ENCODE peak calls at places on chromosome 17, in seven cellular contexts. D is HCT116, R is esophagus muscularis mucosa, T is HepG2, K is prostate gland, M is transverse colon, A is breast epithelium. F is an unnamed sample.

GRCh38 chr17:75773121-75773807 is 8.3 kb upstream of the GALK1 start:
- DNase-seq in A (peak), K (no peak), M (peak), R (no peak), D (no peak), T (no peak), F (peak)

GRCh38 chr17:5619088-5619740 is 34.9 kb upstream of the NLRP1 start:
- DNase-seq in K (no peak), D (no peak), A (no peak), T (no peak), R (no peak), M (no peak), F (no peak)

GRCh38 chr17:66304304-66305174 is 2.1 kb downstream of the PRKCA start:
- DNase-seq in K (no peak), D (no peak), A (no peak), M (peak), T (peak), R (no peak), F (peak)

GRCh38 chr17:79674506-79675412 is 56.0 kb upstream of the ENPP7 start:
- DNase-seq in K (no peak), T (no peak), D (no peak), R (no peak), M (no peak), A (peak), F (no peak)

GRCh38 chr17:6994666-6995246 is 1.1 kb upstream of the ALOX12 start:
- DNase-seq in A (no peak), R (no peak), M (no peak), K (no peak), T (no peak), D (no peak), F (no peak)

GRCh38 chr17:63702223-63702577 is 2.3 kb upstream of the LIMD2 start:
- DNase-seq in K (no peak), A (no peak), M (peak), D (no peak), T (no peak), R (no peak), F (no peak)

GRCh38 chr17:81727324-81728031 is 15.4 kb downstream of the SLC25A10 start:
- DNase-seq in T (peak), A (peak), K (peak), D (no peak), R (no peak), M (peak), F (no peak)

GRCh38 chr17:50153650-50154575 is 3.4 kb upstream of the PPP1R9B start:
- DNase-seq in R (no peak), A (no peak), K (peak), D (no peak), M (no peak), T (no peak), F (no peak)

GRCh38 chr17:48792033-48792798 is 24.8 kb downstream of the TTLL6 start:
- DNase-seq in A (no peak), M (no peak), K (no peak), T (no peak), R (no peak), D (no peak), F (no peak)

GRCh38 chr17:79272220-79272619 is 197.6 kb downstream of the ENGASE start:
- DNase-seq in R (no peak), A (no peak), M (no peak), K (no peak), T (no peak), D (no peak), F (peak)

GRCh38 chr17:41307647-41308046 is 1.5 kb downstream of the KRTAP16-1 start:
- DNase-seq in A (no peak), D (no peak), K (no peak), T (no peak), R (no peak), M (no peak), F (no peak)

GRCh38 chr17:79955167-79955549 is 80.5 kb downstream of the TBC1D16 start:
- DNase-seq in T (no peak), R (no peak), K (no peak), A (peak), D (no peak), M (no peak), F (peak)

GRCh38 chr17:68700391-68700790 is 99.2 kb upstream of the FAM20A start:
- DNase-seq in R (no peak), D (no peak), M (no peak), K (no peak), T (no peak), A (no peak), F (no peak)

GRCh38 chr17:32486091-32486700 is 597 bp upstream of the CDK5R1 start:
- DNase-seq in K (peak), M (peak), D (peak), A (no peak), R (no peak), T (peak), F (peak)

GRCh38 chr17:64974750-64975317 is 55.6 kb upstream of the LRRC37A3 start:
- DNase-seq in K (no peak), R (no peak), M (no peak), T (no peak), D (no peak), A (no peak), F (no peak)

GRCh38 chr17:58470356-58470755 is 17.9 kb downstream of the HSF5 start:
- DNase-seq in K (no peak), A (no peak), T (no peak), R (no peak), M (no peak), D (no peak), F (no peak)

GRCh38 chr17:73803867-73804539 is 159.8 kb upstream of the SDK2 start:
- DNase-seq in A (no peak), D (no peak), R (no peak), M (peak), K (no peak), T (no peak), F (no peak)

GRCh38 chr17:63998050-63998720 is at the start of gene PRR29:
- DNase-seq in D (no peak), M (peak), R (no peak), K (peak), T (peak), A (peak), F (peak)

GRCh38 chr17:79802736-79803420 is 6.0 kb upstream of the CBX8 start:
- DNase-seq in M (no peak), K (no peak), R (no peak), D (no peak), A (no peak), T (no peak), F (no peak)

GRCh38 chr17:77332034-77332971 is 191.5 kb downstream of the SEC14L1 start:
- DNase-seq in M (peak), T (no peak), A (peak), R (no peak), K (no peak), D (no peak), F (no peak)

GRCh38 chr17:807146-808002 is 25.2 kb downstream of the MRM3 start:
- DNase-seq in M (no peak), R (no peak), D (no peak), A (no peak), T (no peak), K (no peak), F (no peak)

GRCh38 chr17:21008516-21008915 is 34.3 kb downstream of the USP22 start:
- DNase-seq in T (no peak), R (no peak), A (no peak), K (no peak), M (no peak), D (no peak), F (no peak)

GRCh38 chr17:31731119-31731518 is 127.9 kb downstream of the COPRS start:
- DNase-seq in T (no peak), K (no peak), M (no peak), A (no peak), D (no peak), R (no peak), F (no peak)

GRCh38 chr17:8476741-8477140 is 41.1 kb downstream of the NDEL1 start:
- DNase-seq in M (no peak), R (no peak), D (no peak), T (no peak), A (no peak), K (no peak), F (no peak)
- TF ChIP-seq POLR2AphosphoS5 in M (no peak), R (no peak), D (no peak), T (no peak), A (no peak), K (no peak), F (no peak)

DNA sequence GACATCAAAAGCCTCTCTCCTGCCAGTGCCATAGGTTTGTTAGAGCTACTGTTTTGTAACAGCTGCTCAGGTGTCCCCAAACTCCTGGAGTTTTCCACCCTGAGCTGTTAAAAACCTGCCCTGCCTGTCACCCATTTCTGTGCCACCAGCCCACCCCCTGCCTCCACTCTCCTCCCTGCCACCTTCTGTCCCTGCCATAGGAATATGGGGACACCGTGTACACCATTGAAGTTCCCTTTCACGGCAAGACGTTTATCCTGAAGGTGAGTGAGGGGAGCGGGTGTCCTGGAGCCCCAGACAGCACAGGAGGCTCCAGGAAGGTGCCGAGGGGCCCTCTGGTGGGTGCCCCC is 5.2 kb upstream of the TCAP start:
- DNase-seq in A (no peak), K (no peak), D (no peak), T (no peak), M (no peak), R (no peak), F (no peak)
- H3K27ac ChIP-seq in A (peak), K (peak), D (no peak), T (no peak), M (peak), R (peak), F (no peak)

GRCh38 chr17:29914819-29915537 is 15.1 kb downstream of the SSH2 start:
- DNase-seq in D (no peak), K (no peak), A (no peak), T (no peak), R (no peak), M (no peak), F (no peak)
- TF ChIP-seq POLR2AphosphoS5 in D (no peak), K (no peak), A (no peak), T (no peak), R (no peak), M (no peak), F (no peak)

GRCh38 chr17:62648247-62648953 is 20.9 kb downstream of the MRC2 start:
- DNase-seq in T (no peak), M (no peak), R (no peak), A (no peak), D (no peak), K (no peak), F (no peak)

GRCh38 chr17:62643496-62643895 is 16.0 kb downstream of the MRC2 start:
- DNase-seq in R (no peak), K (no peak), D (no peak), T (no peak), A (no peak), M (no peak), F (no peak)

GRCh38 chr17:62641101-62641500 is 13.6 kb downstream of the MRC2 start:
- DNase-seq in T (no peak), M (no peak), K (no peak), A (no peak), R (no peak), D (no peak), F (no peak)

GRCh38 chr17:62648954-62649294 is 21.5 kb downstream of the MRC2 start:
- DNase-seq in M (no peak), D (no peak), R (no peak), T (no peak), A (no peak), K (no peak), F (no peak)

GRCh38 chr17:62644487-62645173 is 17.2 kb downstream of the MRC2 start:
- DNase-seq in A (no peak), T (peak), D (no peak), K (no peak), R (no peak), M (no peak), F (peak)
- H3K27ac ChIP-seq in A (no peak), T (no peak), D (no peak), K (no peak), R (no peak), M (no peak), F (peak)

DNA sequence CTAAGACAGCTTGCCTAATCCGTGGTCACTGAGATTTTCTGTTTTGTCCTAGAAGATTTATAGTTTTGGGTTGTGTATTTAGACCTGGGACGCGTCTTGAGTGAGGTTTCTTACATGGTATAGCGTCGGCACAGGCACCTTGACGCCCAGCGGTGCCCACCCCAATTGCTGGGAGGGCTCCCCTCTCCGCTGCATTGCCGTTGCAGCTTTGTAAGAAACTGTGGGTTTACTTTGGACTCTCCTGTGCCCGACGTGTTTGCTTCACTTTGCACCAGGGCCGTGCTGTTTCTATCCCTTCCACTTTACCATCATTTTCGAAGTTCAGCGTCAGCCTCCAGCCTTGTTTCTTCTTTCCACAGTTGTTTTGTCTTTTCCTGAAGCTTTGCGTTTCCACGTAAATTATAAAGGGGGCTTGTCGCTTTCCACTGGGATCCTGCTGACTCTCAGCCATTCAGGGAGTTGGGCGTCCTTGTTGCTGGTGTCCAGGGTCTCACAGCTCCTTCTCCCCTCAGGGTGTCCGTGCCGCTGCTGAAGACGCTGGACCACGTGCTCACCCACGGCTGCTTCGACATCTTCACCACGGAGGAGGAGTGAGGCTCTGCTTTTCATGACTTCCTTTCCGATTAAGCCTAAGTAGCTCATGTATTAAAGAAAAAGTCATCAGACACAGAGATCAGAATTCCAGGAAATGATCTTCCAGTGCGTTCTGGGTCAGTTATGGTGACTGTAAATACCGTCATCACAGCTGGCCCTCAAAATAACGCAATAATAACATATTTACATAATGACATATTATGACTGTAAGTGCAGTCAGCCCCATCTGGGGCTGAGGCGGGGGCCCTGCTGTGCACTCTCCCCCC is 92.6 kb upstream of the ZNF750 start:
- DNase-seq in D (no peak), T (no peak), R (no peak), A (peak), M (no peak), K (no peak), F (no peak)
- TF ChIP-seq POLR2AphosphoS5 in D (no peak), T (no peak), R (no peak), A (no peak), M (no peak), K (no peak), F (no peak)